ENCODE peak calls at places on chromosomes 16 and 17, in eight cellular contexts. One of them, this sample, is unnamed.

GRCh38 chr17:61536417-61536955 is 54.5 kb downstream of the NACA2 start:
- DNase-seq in kidney epithelial cell: no peak
- DNase-seq in epithelial cell of proximal tubule: no peak
- DNase-seq in fibroblast of the aortic adventitia: peak; percentile 23
- DNase-seq in neural progenitor cell: no peak
- DNase-seq in HL-60: no peak
- DNase-seq in A673: no peak
- DNase-seq in BE2C: no peak
- DNase-seq in this sample: peak; percentile 25

GRCh38 chr16:1766701-1767100 is 4.6 kb downstream of the NME3 start:
- DNase-seq in BE2C: no peak
- DNase-seq in kidney epithelial cell: no peak
- DNase-seq in A673: no peak
- DNase-seq in fibroblast of the aortic adventitia: no peak
- DNase-seq in neural progenitor cell: no peak
- DNase-seq in epithelial cell of proximal tubule: no peak
- DNase-seq in HL-60: no peak
- DNase-seq in this sample: no peak

GRCh38 chr16:52861614-52862022 is 191.1 kb downstream of the CHD9NB start:
- DNase-seq in fibroblast of the aortic adventitia: no peak
- DNase-seq in epithelial cell of proximal tubule: peak; percentile 7
- DNase-seq in A673: peak; percentile 80
- DNase-seq in HL-60: no peak
- DNase-seq in kidney epithelial cell: no peak
- DNase-seq in neural progenitor cell: peak; percentile 61
- DNase-seq in BE2C: peak; percentile 25
- DNase-seq in this sample: no peak

GRCh38 chr17:50033316-50033715 is 22.6 kb upstream of the ITGA3 start:
- DNase-seq in epithelial cell of proximal tubule: no peak
- DNase-seq in fibroblast of the aortic adventitia: peak; percentile 89
- DNase-seq in HL-60: no peak
- DNase-seq in BE2C: no peak
- DNase-seq in A673: no peak
- DNase-seq in kidney epithelial cell: no peak
- DNase-seq in neural progenitor cell: no peak
- DNase-seq in this sample: peak; percentile 63

GRCh38 chr16:11743308-11744074 is 834 bp upstream of the TXNDC11 start:
- DNase-seq in HL-60: peak; percentile 91
- DNase-seq in kidney epithelial cell: no peak
- DNase-seq in epithelial cell of proximal tubule: peak; percentile 57
- DNase-seq in A673: peak; percentile 9
- DNase-seq in fibroblast of the aortic adventitia: peak; percentile 40
- DNase-seq in BE2C: no peak
- DNase-seq in neural progenitor cell: no peak
- DNase-seq in this sample: peak; percentile 90

GRCh38 chr17:61551255-61551742 is 39.7 kb downstream of the NACA2 start:
- DNase-seq in HL-60: no peak
- DNase-seq in A673: peak; percentile 57
- DNase-seq in neural progenitor cell: peak; percentile 31
- DNase-seq in kidney epithelial cell: no peak
- DNase-seq in BE2C: no peak
- DNase-seq in fibroblast of the aortic adventitia: peak; percentile 72
- DNase-seq in epithelial cell of proximal tubule: no peak
- DNase-seq in this sample: peak; percentile 56

GRCh38 chr16:997440-998051 is 16.0 kb downstream of the SOX8 start:
- DNase-seq in A673: peak; percentile 60
- DNase-seq in BE2C: no peak
- DNase-seq in neural progenitor cell: peak; percentile 83
- DNase-seq in epithelial cell of proximal tubule: no peak
- DNase-seq in kidney epithelial cell: no peak
- DNase-seq in HL-60: no peak
- DNase-seq in fibroblast of the aortic adventitia: peak; percentile 22
- DNase-seq in this sample: peak; percentile 28

GRCh38 chr17:3535253-3535995 is 22.2 kb downstream of the TRPV3 start:
- DNase-seq in fibroblast of the aortic adventitia: peak; percentile 82
- DNase-seq in neural progenitor cell: peak; percentile 86
- DNase-seq in A673: peak; percentile 89
- DNase-seq in kidney epithelial cell: no peak
- DNase-seq in BE2C: peak; percentile 25
- DNase-seq in epithelial cell of proximal tubule: no peak
- DNase-seq in HL-60: no peak
- DNase-seq in this sample: peak; percentile 78

GRCh38 chr17:13735861-13736260 is 134.1 kb upstream of the HS3ST3A1 start:
- DNase-seq in A673: no peak
- DNase-seq in HL-60: no peak
- DNase-seq in fibroblast of the aortic adventitia: no peak
- DNase-seq in neural progenitor cell: no peak
- DNase-seq in BE2C: no peak
- DNase-seq in kidney epithelial cell: no peak
- DNase-seq in epithelial cell of proximal tubule: no peak
- DNase-seq in this sample: no peak

GRCh38 chr16:10992112-10992511 is 47.7 kb downstream of the CLEC16A start:
- DNase-seq in neural progenitor cell: no peak
- DNase-seq in epithelial cell of proximal tubule: no peak
- DNase-seq in A673: no peak
- DNase-seq in BE2C: no peak
- DNase-seq in HL-60: no peak
- DNase-seq in fibroblast of the aortic adventitia: peak; percentile 57
- DNase-seq in kidney epithelial cell: no peak
- DNase-seq in this sample: peak; percentile 90

GRCh38 chr16:28981517-28981916 is 3.3 kb upstream of the LAT start:
- DNase-seq in A673: peak; percentile 33
- DNase-seq in kidney epithelial cell: no peak
- DNase-seq in neural progenitor cell: peak; percentile 29
- DNase-seq in epithelial cell of proximal tubule: no peak
- DNase-seq in BE2C: peak; percentile 34
- DNase-seq in fibroblast of the aortic adventitia: no peak
- DNase-seq in HL-60: peak; percentile 48
- DNase-seq in this sample: no peak

GRCh38 chr17:38742431-38743308 is 5.5 kb downstream of the PCGF2 start:
- DNase-seq in HL-60: no peak
- DNase-seq in A673: peak; percentile 72
- DNase-seq in fibroblast of the aortic adventitia: peak; percentile 87
- DNase-seq in BE2C: peak; percentile 79
- DNase-seq in neural progenitor cell: no peak
- DNase-seq in epithelial cell of proximal tubule: no peak
- DNase-seq in kidney epithelial cell: no peak
- DNase-seq in this sample: peak; percentile 71

GRCh38 chr17:21816592-21817567 is 124.6 kb downstream of the KCNJ18 start:
- DNase-seq in BE2C: no peak
- DNase-seq in A673: no peak
- DNase-seq in kidney epithelial cell: no peak
- DNase-seq in fibroblast of the aortic adventitia: no peak
- DNase-seq in epithelial cell of proximal tubule: no peak
- DNase-seq in neural progenitor cell: no peak
- DNase-seq in HL-60: no peak
- DNase-seq in this sample: no peak

GRCh38 chr17:61486135-61487120 is 34.2 kb downstream of the TBX4 start:
- DNase-seq in epithelial cell of proximal tubule: no peak
- DNase-seq in kidney epithelial cell: no peak
- DNase-seq in neural progenitor cell: peak; percentile 44
- DNase-seq in fibroblast of the aortic adventitia: no peak
- DNase-seq in HL-60: no peak
- DNase-seq in A673: no peak
- DNase-seq in BE2C: peak; percentile 78
- DNase-seq in this sample: peak; percentile 66

GRCh38 chr16:22728167-22728836 is 85.7 kb upstream of the HS3ST2 start:
- DNase-seq in epithelial cell of proximal tubule: no peak
- DNase-seq in neural progenitor cell: no peak
- DNase-seq in BE2C: no peak
- DNase-seq in kidney epithelial cell: no peak
- DNase-seq in fibroblast of the aortic adventitia: no peak
- DNase-seq in A673: no peak
- DNase-seq in HL-60: no peak
- DNase-seq in this sample: peak; percentile 46

GRCh38 chr17:82065193-82065637 is 389 bp downstream of the DUS1L start:
- DNase-seq in neural progenitor cell: no peak
- DNase-seq in fibroblast of the aortic adventitia: no peak
- DNase-seq in kidney epithelial cell: no peak
- DNase-seq in HL-60: no peak
- DNase-seq in A673: no peak
- DNase-seq in epithelial cell of proximal tubule: no peak
- DNase-seq in BE2C: no peak
- DNase-seq in this sample: peak; percentile 51

GRCh38 chr16:46873201-46873600 is 11.0 kb upstream of the GPT2 start:
- DNase-seq in neural progenitor cell: no peak
- DNase-seq in HL-60: no peak
- DNase-seq in A673: no peak
- DNase-seq in BE2C: no peak
- DNase-seq in fibroblast of the aortic adventitia: no peak
- DNase-seq in kidney epithelial cell: no peak
- DNase-seq in epithelial cell of proximal tubule: no peak
- DNase-seq in this sample: no peak

GRCh38 chr16:11572301-11572995 is 14.3 kb downstream of the LITAF start:
- DNase-seq in A673: no peak
- DNase-seq in BE2C: no peak
- DNase-seq in neural progenitor cell: no peak
- DNase-seq in fibroblast of the aortic adventitia: no peak
- DNase-seq in HL-60: no peak
- DNase-seq in kidney epithelial cell: no peak
- DNase-seq in epithelial cell of proximal tubule: no peak
- DNase-seq in this sample: no peak

GRCh38 chr16:728890-729744 is 2.2 kb downstream of the HAGHL start:
- DNase-seq in kidney epithelial cell: no peak
- DNase-seq in fibroblast of the aortic adventitia: no peak
- DNase-seq in neural progenitor cell: no peak
- DNase-seq in A673: no peak
- DNase-seq in epithelial cell of proximal tubule: no peak
- DNase-seq in HL-60: no peak
- DNase-seq in BE2C: no peak
- DNase-seq in this sample: no peak

GRCh38 chr16:85003076-85003475 is 8.3 kb downstream of the ZDHHC7 start:
- DNase-seq in fibroblast of the aortic adventitia: no peak
- DNase-seq in BE2C: no peak
- DNase-seq in neural progenitor cell: no peak
- DNase-seq in kidney epithelial cell: no peak
- DNase-seq in epithelial cell of proximal tubule: no peak
- DNase-seq in HL-60: no peak
- DNase-seq in A673: no peak
- DNase-seq in this sample: no peak

GRCh38 chr16:78504391-78504945 is 405.0 kb downstream of the WWOX start:
- DNase-seq in BE2C: no peak
- DNase-seq in neural progenitor cell: no peak
- DNase-seq in A673: no peak
- DNase-seq in epithelial cell of proximal tubule: no peak
- DNase-seq in HL-60: no peak
- DNase-seq in kidney epithelial cell: no peak
- DNase-seq in fibroblast of the aortic adventitia: peak; percentile 3
- DNase-seq in this sample: peak; percentile 86

GRCh38 chr16:49492090-49492801 is 118.6 kb downstream of the C16orf78 start:
- DNase-seq in BE2C: peak; percentile 80
- DNase-seq in fibroblast of the aortic adventitia: peak; percentile 7
- DNase-seq in HL-60: no peak
- DNase-seq in A673: peak; percentile 49
- DNase-seq in epithelial cell of proximal tubule: no peak
- DNase-seq in neural progenitor cell: peak; percentile 83
- DNase-seq in kidney epithelial cell: no peak
- DNase-seq in this sample: peak; percentile 1

GRCh38 chr17:21357696-21358095 is 18.5 kb upstream of the KCNJ12 start:
- DNase-seq in fibroblast of the aortic adventitia: no peak
- DNase-seq in BE2C: peak; percentile 78
- DNase-seq in kidney epithelial cell: no peak
- DNase-seq in A673: no peak
- DNase-seq in epithelial cell of proximal tubule: no peak
- DNase-seq in HL-60: no peak
- DNase-seq in neural progenitor cell: no peak
- DNase-seq in this sample: no peak

GRCh38 chr16:84677017-84677803 is 22.6 kb upstream of the USP10 start:
- DNase-seq in BE2C: no peak
- DNase-seq in epithelial cell of proximal tubule: no peak
- DNase-seq in neural progenitor cell: peak; percentile 6
- DNase-seq in fibroblast of the aortic adventitia: no peak
- DNase-seq in kidney epithelial cell: no peak
- DNase-seq in HL-60: no peak
- DNase-seq in A673: no peak
- DNase-seq in this sample: no peak

GRCh38 chr16:2706611-2707311 is 13.3 kb downstream of the PRSS27 start:
- DNase-seq in BE2C: no peak
- DNase-seq in neural progenitor cell: no peak
- DNase-seq in kidney epithelial cell: no peak
- DNase-seq in epithelial cell of proximal tubule: no peak
- DNase-seq in A673: no peak
- DNase-seq in HL-60: no peak
- DNase-seq in fibroblast of the aortic adventitia: no peak
- DNase-seq in this sample: no peak

GRCh38 chr17:51767287-51767686 is 391.2 kb downstream of the CA10 start:
- DNase-seq in HL-60: no peak
- DNase-seq in epithelial cell of proximal tubule: no peak
- DNase-seq in neural progenitor cell: no peak
- DNase-seq in fibroblast of the aortic adventitia: no peak
- DNase-seq in BE2C: no peak
- DNase-seq in A673: no peak
- DNase-seq in kidney epithelial cell: no peak
- DNase-seq in this sample: no peak
- TF ChIP-seq CTCF in HL-60: no peak
- TF ChIP-seq CTCF in epithelial cell of proximal tubule: no peak
- TF ChIP-seq CTCF in neural progenitor cell: no peak
- TF ChIP-seq CTCF in fibroblast of the aortic adventitia: no peak
- TF ChIP-seq CTCF in BE2C: no peak
- TF ChIP-seq CTCF in A673: no peak
- TF ChIP-seq CTCF in kidney epithelial cell: no peak
- TF ChIP-seq CTCF in this sample: no peak

DNA sequence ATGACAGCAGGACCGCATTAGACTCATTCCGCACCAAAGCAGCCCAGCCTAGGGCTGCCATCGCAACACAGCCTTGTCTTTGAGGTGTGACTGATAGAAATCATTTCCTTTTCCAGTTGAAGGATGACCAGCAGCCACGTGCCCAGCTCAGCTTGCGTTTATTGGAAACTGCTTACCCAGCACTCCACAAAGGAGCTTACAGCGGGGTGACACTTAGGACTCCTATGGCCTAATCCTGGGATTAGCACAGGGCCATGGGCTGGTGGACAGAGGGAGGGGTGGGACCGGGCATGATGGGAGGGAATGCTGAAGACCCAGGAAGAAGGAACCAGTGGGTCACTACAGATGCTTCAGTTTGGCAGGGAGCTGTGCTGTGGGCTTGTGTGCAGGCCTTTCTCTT is 7.5 kb downstream of the RCVRN start:
- DNase-seq in neural progenitor cell: peak; percentile 62
- DNase-seq in BE2C: no peak
- DNase-seq in kidney epithelial cell: no peak
- DNase-seq in epithelial cell of proximal tubule: no peak
- DNase-seq in A673: no peak
- DNase-seq in HL-60: no peak
- DNase-seq in fibroblast of the aortic adventitia: no peak
- DNase-seq in this sample: no peak
- TF ChIP-seq CTCF in neural progenitor cell: no peak
- TF ChIP-seq CTCF in BE2C: no peak
- TF ChIP-seq CTCF in kidney epithelial cell: no peak
- TF ChIP-seq CTCF in epithelial cell of proximal tubule: no peak
- TF ChIP-seq CTCF in A673: no peak
- TF ChIP-seq CTCF in HL-60: no peak
- TF ChIP-seq CTCF in fibroblast of the aortic adventitia: no peak
- TF ChIP-seq CTCF in this sample: no peak

GRCh38 chr16:19899605-19899955 is 14.9 kb upstream of the GPRC5B start:
- DNase-seq in BE2C: no peak
- DNase-seq in HL-60: no peak
- DNase-seq in neural progenitor cell: no peak
- DNase-seq in fibroblast of the aortic adventitia: no peak
- DNase-seq in epithelial cell of proximal tubule: no peak
- DNase-seq in A673: no peak
- DNase-seq in kidney epithelial cell: no peak
- DNase-seq in this sample: no peak
- TF ChIP-seq CTCF in BE2C: no peak
- TF ChIP-seq CTCF in HL-60: no peak
- TF ChIP-seq CTCF in neural progenitor cell: no peak
- TF ChIP-seq CTCF in fibroblast of the aortic adventitia: no peak
- TF ChIP-seq CTCF in epithelial cell of proximal tubule: no peak
- TF ChIP-seq CTCF in A673: no peak
- TF ChIP-seq CTCF in kidney epithelial cell: no peak
- TF ChIP-seq CTCF in this sample: no peak

GRCh38 chr17:7435676-7436555 is 681 bp downstream of the TMEM102 start:
- DNase-seq in BE2C: no peak
- DNase-seq in fibroblast of the aortic adventitia: no peak
- DNase-seq in A673: peak; percentile 78
- DNase-seq in HL-60: peak; percentile 30
- DNase-seq in kidney epithelial cell: no peak
- DNase-seq in neural progenitor cell: peak; percentile 63
- DNase-seq in epithelial cell of proximal tubule: no peak
- DNase-seq in this sample: peak; percentile 24
- TF ChIP-seq CTCF in BE2C: no peak
- TF ChIP-seq CTCF in fibroblast of the aortic adventitia: no peak
- TF ChIP-seq CTCF in A673: peak; percentile 35
- TF ChIP-seq CTCF in HL-60: no peak
- TF ChIP-seq CTCF in kidney epithelial cell: peak; percentile 48
- TF ChIP-seq CTCF in neural progenitor cell: no peak
- TF ChIP-seq CTCF in epithelial cell of proximal tubule: peak; percentile 36
- TF ChIP-seq CTCF in this sample: peak; percentile 14

This sample was measured in fibroblast of villous mesenchyme.